ENCODE peak calls at places on chromosomes 7 and 10, in six cellular contexts. One of them, this sample, is unnamed.

GRCh38 chr7:70432567-70433001 is 699.4 kb upstream of the GALNT17 start:
- DNase-seq in hepatocyte: no peak
- DNase-seq in cardiac fibroblast: no peak
- DNase-seq in coronary artery: no peak
- DNase-seq in astrocyte: no peak
- DNase-seq in GM12865: no peak
- DNase-seq in this sample: no peak

GRCh38 chr10:71536332-71536731 is 139.6 kb downstream of the CDH23 start:
- DNase-seq in astrocyte: no peak
- DNase-seq in coronary artery: no peak
- DNase-seq in cardiac fibroblast: peak
- DNase-seq in GM12865: no peak
- DNase-seq in hepatocyte: no peak
- DNase-seq in this sample: no peak

GRCh38 chr10:69319911-69320316 is 41.6 kb downstream of the HK1 start:
- DNase-seq in cardiac fibroblast: no peak
- DNase-seq in astrocyte: no peak
- DNase-seq in GM12865: peak
- DNase-seq in coronary artery: no peak
- DNase-seq in hepatocyte: no peak
- DNase-seq in this sample: no peak

GRCh38 chr10:4257939-4258465 is 473.0 kb upstream of the KLF6 start:
- DNase-seq in cardiac fibroblast: no peak
- DNase-seq in hepatocyte: no peak
- DNase-seq in astrocyte: no peak
- DNase-seq in GM12865: no peak
- DNase-seq in coronary artery: no peak
- DNase-seq in this sample: no peak

GRCh38 chr7:138396251-138397070 is 63.6 kb upstream of the TRIM24 start:
- DNase-seq in coronary artery: no peak
- DNase-seq in cardiac fibroblast: no peak
- DNase-seq in hepatocyte: peak
- DNase-seq in GM12865: peak
- DNase-seq in astrocyte: no peak
- DNase-seq in this sample: no peak

GRCh38 chr7:42161723-42162122 is 75.3 kb downstream of the GLI3 start:
- DNase-seq in GM12865: no peak
- DNase-seq in cardiac fibroblast: peak
- DNase-seq in astrocyte: no peak
- DNase-seq in coronary artery: no peak
- DNase-seq in hepatocyte: no peak
- DNase-seq in this sample: no peak

GRCh38 chr10:29932991-29933390 is 126.4 kb downstream of the JCAD start:
- DNase-seq in astrocyte: no peak
- DNase-seq in GM12865: peak
- DNase-seq in coronary artery: no peak
- DNase-seq in hepatocyte: no peak
- DNase-seq in cardiac fibroblast: no peak
- DNase-seq in this sample: no peak

GRCh38 chr7:44727346-44728262 is 21.0 kb upstream of the ZMIZ2 start:
- DNase-seq in hepatocyte: no peak
- DNase-seq in GM12865: no peak
- DNase-seq in cardiac fibroblast: peak
- DNase-seq in coronary artery: no peak
- DNase-seq in astrocyte: peak
- DNase-seq in this sample: peak

GRCh38 chr10:122637371-122637770 is 62.3 kb downstream of the C10orf120 start:
- DNase-seq in cardiac fibroblast: no peak
- DNase-seq in GM12865: no peak
- DNase-seq in coronary artery: no peak
- DNase-seq in hepatocyte: no peak
- DNase-seq in astrocyte: no peak
- DNase-seq in this sample: no peak

GRCh38 chr10:115566867-115567266 is 473.7 kb downstream of the ATRNL1 start:
- DNase-seq in astrocyte: no peak
- DNase-seq in hepatocyte: no peak
- DNase-seq in cardiac fibroblast: no peak
- DNase-seq in GM12865: no peak
- DNase-seq in coronary artery: no peak
- DNase-seq in this sample: no peak

GRCh38 chr10:131271195-131271880 is 40.2 kb downstream of the TCERG1L start:
- DNase-seq in cardiac fibroblast: no peak
- DNase-seq in hepatocyte: no peak
- DNase-seq in astrocyte: no peak
- DNase-seq in GM12865: no peak
- DNase-seq in coronary artery: no peak
- DNase-seq in this sample: no peak

GRCh38 chr10:13567030-13567429 is 19.7 kb upstream of the PRPF18 start:
- DNase-seq in hepatocyte: no peak
- DNase-seq in cardiac fibroblast: peak
- DNase-seq in coronary artery: no peak
- DNase-seq in astrocyte: no peak
- DNase-seq in GM12865: no peak
- DNase-seq in this sample: no peak

GRCh38 chr10:122477436-122477835 is 16.1 kb downstream of the HTRA1 start:
- DNase-seq in astrocyte: no peak
- DNase-seq in cardiac fibroblast: no peak
- DNase-seq in hepatocyte: no peak
- DNase-seq in GM12865: no peak
- DNase-seq in coronary artery: no peak
- DNase-seq in this sample: no peak

GRCh38 chr10:113612154-113612553 is 51.7 kb downstream of the NRAP start:
- DNase-seq in astrocyte: no peak
- DNase-seq in cardiac fibroblast: no peak
- DNase-seq in hepatocyte: no peak
- DNase-seq in GM12865: no peak
- DNase-seq in coronary artery: no peak
- DNase-seq in this sample: no peak

GRCh38 chr10:74081192-74081803 is 69.3 kb downstream of the AP3M1 start:
- DNase-seq in astrocyte: peak
- DNase-seq in coronary artery: no peak
- DNase-seq in cardiac fibroblast: peak
- DNase-seq in hepatocyte: peak
- DNase-seq in GM12865: peak
- DNase-seq in this sample: peak

GRCh38 chr7:134365341-134366054 is 48.8 kb upstream of the SLC35B4 start:
- DNase-seq in cardiac fibroblast: peak
- DNase-seq in coronary artery: no peak
- DNase-seq in GM12865: no peak
- DNase-seq in hepatocyte: peak
- DNase-seq in astrocyte: peak
- DNase-seq in this sample: peak

GRCh38 chr7:87934699-87935372 is 785 bp downstream of the ADAM22 start:
- DNase-seq in hepatocyte: peak
- DNase-seq in GM12865: peak
- DNase-seq in cardiac fibroblast: peak
- DNase-seq in coronary artery: no peak
- DNase-seq in astrocyte: peak
- DNase-seq in this sample: no peak

GRCh38 chr10:128567561-128567960 is 441.3 kb upstream of the MKI67 start:
- DNase-seq in astrocyte: no peak
- DNase-seq in cardiac fibroblast: no peak
- DNase-seq in hepatocyte: no peak
- DNase-seq in GM12865: no peak
- DNase-seq in coronary artery: no peak
- DNase-seq in this sample: no peak

GRCh38 chr10:21976739-21977138 is 26.8 kb downstream of the DNAJC1 start:
- DNase-seq in cardiac fibroblast: peak
- DNase-seq in astrocyte: no peak
- DNase-seq in GM12865: no peak
- DNase-seq in hepatocyte: no peak
- DNase-seq in coronary artery: no peak
- DNase-seq in this sample: no peak

GRCh38 chr10:75335983-75336382 is 65.6 kb downstream of the ZNF503 start:
- DNase-seq in astrocyte: no peak
- DNase-seq in coronary artery: no peak
- DNase-seq in cardiac fibroblast: no peak
- DNase-seq in GM12865: peak
- DNase-seq in hepatocyte: no peak
- DNase-seq in this sample: no peak

GRCh38 chr7:22486597-22486996 is 13.4 kb downstream of the STEAP1B start:
- DNase-seq in astrocyte: no peak
- DNase-seq in GM12865: no peak
- DNase-seq in cardiac fibroblast: no peak
- DNase-seq in coronary artery: no peak
- DNase-seq in hepatocyte: no peak
- DNase-seq in this sample: no peak

GRCh38 chr7:351256-351655 is 61.3 kb downstream of the FOXL3 start:
- DNase-seq in cardiac fibroblast: no peak
- DNase-seq in astrocyte: no peak
- DNase-seq in hepatocyte: no peak
- DNase-seq in coronary artery: no peak
- DNase-seq in GM12865: no peak
- DNase-seq in this sample: no peak

GRCh38 chr7:32256811-32257210 is 186.6 kb upstream of the PDE1C start:
- DNase-seq in hepatocyte: no peak
- DNase-seq in GM12865: no peak
- DNase-seq in cardiac fibroblast: no peak
- DNase-seq in astrocyte: no peak
- DNase-seq in coronary artery: no peak
- DNase-seq in this sample: no peak

GRCh38 chr7:95686109-95686508 is 86.2 kb upstream of the DYNC1I1 start:
- DNase-seq in cardiac fibroblast: peak
- DNase-seq in GM12865: peak
- DNase-seq in coronary artery: no peak
- DNase-seq in astrocyte: peak
- DNase-seq in hepatocyte: peak
- DNase-seq in this sample: peak

GRCh38 chr10:133258066-133258817 is 18.4 kb downstream of the ADAM8 start:
- DNase-seq in coronary artery: no peak
- DNase-seq in cardiac fibroblast: no peak
- DNase-seq in GM12865: peak
- DNase-seq in astrocyte: no peak
- DNase-seq in hepatocyte: no peak
- DNase-seq in this sample: no peak

GRCh38 chr7:94510582-94511456 is 1.2 kb downstream of the CASD1 start:
- DNase-seq in GM12865: peak
- DNase-seq in coronary artery: no peak
- DNase-seq in astrocyte: peak
- DNase-seq in cardiac fibroblast: peak
- DNase-seq in hepatocyte: peak
- DNase-seq in this sample: no peak

GRCh38 chr7:122913608-122914007 is 27.3 kb upstream of the CADPS2 start:
- DNase-seq in cardiac fibroblast: no peak
- DNase-seq in GM12865: no peak
- DNase-seq in hepatocyte: no peak
- DNase-seq in coronary artery: no peak
- DNase-seq in astrocyte: no peak
- DNase-seq in this sample: no peak

GRCh38 chr7:1234794-1235500 is 2.3 kb downstream of the UNCX start:
- DNase-seq in coronary artery: no peak
- DNase-seq in hepatocyte: no peak
- DNase-seq in cardiac fibroblast: no peak
- DNase-seq in astrocyte: no peak
- DNase-seq in GM12865: no peak
- DNase-seq in this sample: no peak

GRCh38 chr10:26517141-26517890 is 79.2 kb downstream of the APBB1IP start:
- DNase-seq in hepatocyte: no peak
- DNase-seq in GM12865: no peak
- DNase-seq in coronary artery: no peak
- DNase-seq in cardiac fibroblast: no peak
- DNase-seq in astrocyte: no peak
- DNase-seq in this sample: no peak

GRCh38 chr7:12296051-12296570 is 85.0 kb downstream of the TMEM106B start:
- DNase-seq in cardiac fibroblast: no peak
- DNase-seq in GM12865: no peak
- DNase-seq in astrocyte: no peak
- DNase-seq in hepatocyte: no peak
- DNase-seq in coronary artery: no peak
- DNase-seq in this sample: no peak

GRCh38 chr7:12289996-12290395 is 78.9 kb downstream of the TMEM106B start:
- DNase-seq in coronary artery: no peak
- DNase-seq in hepatocyte: no peak
- DNase-seq in cardiac fibroblast: no peak
- DNase-seq in astrocyte: no peak
- DNase-seq in GM12865: no peak
- DNase-seq in this sample: no peak

GRCh38 chr7:12287886-12288285 is 76.8 kb downstream of the TMEM106B start:
- DNase-seq in GM12865: no peak
- DNase-seq in astrocyte: no peak
- DNase-seq in coronary artery: no peak
- DNase-seq in cardiac fibroblast: no peak
- DNase-seq in hepatocyte: no peak
- DNase-seq in this sample: no peak

GRCh38 chr7:12294701-12295100 is 83.6 kb downstream of the TMEM106B start:
- DNase-seq in coronary artery: no peak
- DNase-seq in astrocyte: no peak
- DNase-seq in GM12865: no peak
- DNase-seq in hepatocyte: no peak
- DNase-seq in cardiac fibroblast: no peak
- DNase-seq in this sample: no peak

GRCh38 chr7:12291870-12292269 is 80.8 kb downstream of the TMEM106B start:
- DNase-seq in coronary artery: no peak
- DNase-seq in cardiac fibroblast: peak
- DNase-seq in GM12865: peak
- DNase-seq in astrocyte: no peak
- DNase-seq in hepatocyte: no peak
- DNase-seq in this sample: no peak
- TF ChIP-seq CTCF in coronary artery: no peak
- TF ChIP-seq CTCF in cardiac fibroblast: peak
- TF ChIP-seq CTCF in GM12865: peak
- TF ChIP-seq CTCF in astrocyte: peak
- TF ChIP-seq CTCF in hepatocyte: peak
- TF ChIP-seq CTCF in this sample: no peak

DNA sequence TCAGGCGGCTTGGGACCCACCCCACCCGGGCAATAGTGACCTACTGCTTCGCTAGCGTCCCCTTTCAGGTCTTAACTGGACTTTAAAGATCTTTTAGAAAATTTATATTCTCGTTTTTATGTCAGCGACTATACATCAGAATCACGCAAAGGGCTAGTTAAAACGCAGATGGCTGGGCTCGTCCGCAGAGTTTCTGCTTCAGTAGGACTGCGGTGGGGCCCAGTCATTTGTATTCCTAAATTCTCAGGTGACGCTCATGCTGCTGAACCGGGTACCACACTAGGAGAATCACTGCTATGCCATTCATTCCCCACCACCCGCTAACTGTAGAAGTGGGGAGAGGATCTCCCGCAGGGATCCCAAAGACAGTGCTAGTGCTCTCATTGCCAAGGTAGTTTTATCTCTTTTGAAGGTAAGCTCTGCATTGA is 12.0 kb upstream of the SP8 start:
- DNase-seq in coronary artery: no peak
- DNase-seq in cardiac fibroblast: no peak
- DNase-seq in GM12865: no peak
- DNase-seq in hepatocyte: no peak
- DNase-seq in astrocyte: no peak
- DNase-seq in this sample: no peak
- TF ChIP-seq CTCF in coronary artery: no peak
- TF ChIP-seq CTCF in cardiac fibroblast: no peak
- TF ChIP-seq CTCF in GM12865: no peak
- TF ChIP-seq CTCF in hepatocyte: no peak
- TF ChIP-seq CTCF in astrocyte: no peak
- TF ChIP-seq CTCF in this sample: no peak

GRCh38 chr7:35676211-35676610 is 18.7 kb downstream of the HERPUD2 start:
- DNase-seq in cardiac fibroblast: no peak
- DNase-seq in astrocyte: no peak
- DNase-seq in coronary artery: no peak
- DNase-seq in hepatocyte: no peak
- DNase-seq in GM12865: peak
- DNase-seq in this sample: no peak
- TF ChIP-seq CTCF in cardiac fibroblast: no peak
- TF ChIP-seq CTCF in astrocyte: no peak
- TF ChIP-seq CTCF in coronary artery: no peak
- TF ChIP-seq CTCF in hepatocyte: no peak
- TF ChIP-seq CTCF in GM12865: no peak
- TF ChIP-seq CTCF in this sample: no peak

GRCh38 chr10:35379226-35380137 is 43.2 kb downstream of the CCNY start:
- DNase-seq in hepatocyte: peak
- DNase-seq in cardiac fibroblast: peak
- DNase-seq in GM12865: peak
- DNase-seq in astrocyte: peak
- DNase-seq in coronary artery: no peak
- DNase-seq in this sample: no peak
- TF ChIP-seq CTCF in hepatocyte: no peak
- TF ChIP-seq CTCF in cardiac fibroblast: no peak
- TF ChIP-seq CTCF in GM12865: peak
- TF ChIP-seq CTCF in astrocyte: no peak
- TF ChIP-seq CTCF in coronary artery: no peak
- TF ChIP-seq CTCF in this sample: no peak

This sample was measured in HFFc6.